ENCODE peak calls at places on chromosomes 4 and X, in eight cellular contexts. R, G, U, K, A, W, I and Z are unnamed samples.
A peak's percentile ranks its signal among the peaks of the same experiment; 100 is the strongest.

GRCh38 chr4:26992657-26993361 is 132.2 kb downstream of the STIM2 start:
- DNase-seq in R (no peak), G (peak; percentile 66), U (no peak), K (no peak), A (no peak), W (no peak), I (no peak), Z (no peak)

GRCh38 chrX:109270580-109271484 is 211.1 kb downstream of the GUCY2F start:
- DNase-seq in R (no peak), G (peak; percentile 12), U (no peak), K (no peak), A (peak; percentile 46), W (no peak), I (no peak), Z (no peak)

GRCh38 chr4:185219551-185220344 is 10.3 kb downstream of the SNX25 start:
- DNase-seq in R (peak; percentile 93), G (peak; percentile 79), U (no peak), K (no peak), A (no peak), W (no peak), I (no peak), Z (no peak)

GRCh38 chrX:57595381-57595811 is 3.6 kb downstream of the ZXDB start:
- DNase-seq in R (peak; percentile 69), G (peak; percentile 78), U (no peak), K (no peak), A (no peak), W (no peak), I (no peak), Z (no peak)

GRCh38 chr4:34964613-34965012 is 1279.7 kb downstream of the ARAP2 start:
- DNase-seq in R (no peak), G (no peak), U (no peak), K (no peak), A (no peak), W (no peak), I (no peak), Z (no peak)

GRCh38 chr4:74114234-74114633 is 15.2 kb upstream of the CXCL2 start:
- DNase-seq in R (no peak), G (peak; percentile 92), U (no peak), K (no peak), A (no peak), W (no peak), I (no peak), Z (no peak)

GRCh38 chrX:37060999-37061398 is 52.8 kb downstream of the FAM47C start:
- DNase-seq in R (no peak), G (peak; percentile 47), U (no peak), K (no peak), A (no peak), W (peak; percentile 17), I (no peak), Z (no peak)

GRCh38 chr4:177118596-177118995 is 191.1 kb upstream of the NEIL3 start:
- DNase-seq in R (peak; percentile 81), G (peak; percentile 95), U (no peak), K (no peak), A (no peak), W (no peak), I (no peak), Z (no peak)

GRCh38 chr4:38008493-38009120 is 48.4 kb downstream of the PTTG2 start:
- DNase-seq in R (no peak), G (no peak), U (no peak), K (no peak), A (no peak), W (no peak), I (no peak), Z (no peak)

GRCh38 chrX:468979-469378 is 82.3 kb upstream of the PPP2R3B start:
- DNase-seq in R (peak; percentile 10), G (no peak), U (no peak), K (no peak), A (no peak), W (no peak), I (no peak), Z (no peak)

GRCh38 chrX:2325076-2325784 is 175.5 kb downstream of the DHRSX start:
- DNase-seq in R (peak; percentile 96), G (no peak), U (peak; percentile 71), K (peak; percentile 89), A (peak; percentile 84), W (no peak), I (peak; percentile 42), Z (no peak)

GRCh38 chrX:156005144-156005543 is 7.6 kb downstream of the IL9R start:
- DNase-seq in R (no peak), G (no peak), U (no peak), K (no peak), A (no peak), W (no peak), I (no peak), Z (no peak)

GRCh38 chr4:53886090-53886489 is 178.3 kb downstream of the CHIC2 start:
- DNase-seq in R (no peak), G (no peak), U (no peak), K (no peak), A (no peak), W (no peak), I (no peak), Z (no peak)

GRCh38 chrX:80432863-80433262 is 12.6 kb downstream of the TENT5D start:
- DNase-seq in R (no peak), G (peak; percentile 7), U (no peak), K (peak; percentile 46), A (no peak), W (no peak), I (no peak), Z (no peak)

GRCh38 chr4:177229331-177229730 is 80.3 kb upstream of the NEIL3 start:
- DNase-seq in R (no peak), G (peak; percentile 32), U (no peak), K (no peak), A (no peak), W (no peak), I (no peak), Z (no peak)

GRCh38 chr4:64388252-64388651 is 21.0 kb downstream of the TECRL start:
- DNase-seq in R (no peak), G (no peak), U (no peak), K (no peak), A (no peak), W (no peak), I (no peak), Z (no peak)

GRCh38 chrX:15221321-15221720 is 48.6 kb downstream of the ASB9 start:
- DNase-seq in R (no peak), G (no peak), U (no peak), K (no peak), A (no peak), W (no peak), I (no peak), Z (no peak)

GRCh38 chr4:154534296-154534695 is 15.9 kb downstream of the PLRG1 start:
- DNase-seq in R (no peak), G (no peak), U (no peak), K (no peak), A (no peak), W (no peak), I (no peak), Z (no peak)

GRCh38 chr4:14719053-14719452 is 283.2 kb upstream of the CPEB2 start:
- DNase-seq in R (no peak), G (peak; percentile 48), U (peak; percentile 12), K (peak; percentile 79), A (peak; percentile 62), W (no peak), I (no peak), Z (no peak)

GRCh38 chrX:4547218-4547836 is 833.9 kb upstream of the PRKX start:
- DNase-seq in R (no peak), G (peak; percentile 21), U (peak; percentile 42), K (peak; percentile 53), A (peak; percentile 65), W (peak; percentile 22), I (peak; percentile 30), Z (no peak)

GRCh38 chr4:14916554-14917304 is 85.6 kb upstream of the CPEB2 start:
- DNase-seq in R (no peak), G (peak; percentile 73), U (no peak), K (no peak), A (no peak), W (peak; percentile 66), I (no peak), Z (no peak)

GRCh38 chr4:338759-339097 is 1.1 kb downstream of the ZNF141 start:
- DNase-seq in R (no peak), G (no peak), U (peak; percentile 24), K (no peak), A (no peak), W (no peak), I (no peak), Z (no peak)
- H3K9me3 ChIP-seq in R (peaks cover 15% of the 10 kb centered on the region), G (no peaks in the 10 kb centered on the region), U (no peaks in the 10 kb centered on the region), K (no peaks in the 10 kb centered on the region), A (peaks cover 36% of the 10 kb centered on the region), W (no peaks in the 10 kb centered on the region), I (peaks cover 26% of the 10 kb centered on the region), Z (peaks cover 12% of the 10 kb centered on the region)

DNA sequence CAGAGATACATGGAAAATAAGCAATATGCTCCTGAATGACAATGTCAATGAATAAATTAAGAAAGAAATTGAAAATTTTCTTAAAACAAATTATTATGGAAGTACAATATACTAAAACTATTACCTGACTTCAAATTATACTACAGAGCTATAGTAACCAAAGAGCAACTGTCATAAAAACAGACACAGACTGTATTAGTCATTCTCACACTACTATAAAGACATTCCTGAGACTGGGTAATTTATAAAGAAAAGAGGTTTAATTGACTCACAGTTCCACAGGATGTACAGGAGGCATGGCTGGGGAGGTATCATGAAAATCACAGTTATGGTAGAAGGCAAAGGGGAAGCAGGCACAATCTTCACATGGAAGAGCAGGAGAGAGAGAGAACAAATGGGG is 60.0 kb upstream of the CYSLTR1 start:
- DNase-seq in R (no peak), G (no peak), U (no peak), K (no peak), A (no peak), W (no peak), I (no peak), Z (no peak)
- H3K9me3 ChIP-seq in R (no peaks in the 10 kb centered on the region), G (no peaks in the 10 kb centered on the region), U (no peaks in the 10 kb centered on the region), K (no peaks in the 10 kb centered on the region), A (peaks cover 21% of the 10 kb centered on the region), W (no peaks in the 10 kb centered on the region), I (no peaks in the 10 kb centered on the region), Z (peaks cover 3% of the 10 kb centered on the region)

GRCh38 chr4:8362483-8362882 is 78.0 kb downstream of the ACOX3 start:
- DNase-seq in R (peak; percentile 25), G (no peak), U (no peak), K (no peak), A (no peak), W (no peak), I (no peak), Z (no peak)
- H3K9me3 ChIP-seq in R (no peaks in the 10 kb centered on the region), G (no peaks in the 10 kb centered on the region), U (no peaks in the 10 kb centered on the region), K (no peaks in the 10 kb centered on the region), A (no peaks in the 10 kb centered on the region), W (no peaks in the 10 kb centered on the region), I (no peaks in the 10 kb centered on the region), Z (no peaks in the 10 kb centered on the region)

GRCh38 chr4:236028-236427 is 69.2 kb downstream of the ZNF732 start:
- DNase-seq in R (no peak), G (no peak), U (no peak), K (no peak), A (no peak), W (no peak), I (no peak), Z (no peak)

GRCh38 chr4:234178-234577 is 71.1 kb downstream of the ZNF732 start:
- DNase-seq in R (no peak), G (no peak), U (no peak), K (no peak), A (no peak), W (no peak), I (no peak), Z (no peak)
- H3K9me3 ChIP-seq in R (no peaks in the 10 kb centered on the region), G (no peaks in the 10 kb centered on the region), U (no peaks in the 10 kb centered on the region), K (peaks cover under 1% of the 10 kb centered on the region), A (peaks cover 2% of the 10 kb centered on the region), W (peaks cover 5% of the 10 kb centered on the region), I (no peaks in the 10 kb centered on the region), Z (no peaks in the 10 kb centered on the region)